ENCODE peak calls at places on chromosomes 4 and X, in four cellular contexts. One of them, this sample, is unnamed.

GRCh38 chr4:73259552-73260140 is 1.0 kb upstream of the ANKRD17 start:
- DNase-seq in GM04504: peak; percentile 9
- DNase-seq in lung microvascular endothelial cell: no peak
- DNase-seq in glutamatergic neuron: no peak
- DNase-seq in this sample: no peak

GRCh38 chr4:41652971-41653370 is 95.6 kb downstream of the PHOX2B start:
- DNase-seq in GM04504: no peak
- DNase-seq in lung microvascular endothelial cell: no peak
- DNase-seq in glutamatergic neuron: no peak
- DNase-seq in this sample: no peak

GRCh38 chrX:148290041-148290440 is 210.4 kb upstream of the AFF2 start:
- DNase-seq in GM04504: no peak
- DNase-seq in lung microvascular endothelial cell: no peak
- DNase-seq in glutamatergic neuron: no peak
- DNase-seq in this sample: no peak

GRCh38 chrX:2608638-2609430 is 82.3 kb upstream of the CD99 start:
- DNase-seq in GM04504: peak; percentile 66
- DNase-seq in lung microvascular endothelial cell: peak; percentile 69
- DNase-seq in glutamatergic neuron: peak; percentile 71
- DNase-seq in this sample: peak; percentile 84

GRCh38 chr4:119512398-119512797 is 116.2 kb downstream of the PDE5A start:
- DNase-seq in GM04504: no peak
- DNase-seq in lung microvascular endothelial cell: no peak
- DNase-seq in glutamatergic neuron: no peak
- DNase-seq in this sample: no peak

GRCh38 chr4:107006218-107006617 is 29.9 kb downstream of the DKK2 start:
- DNase-seq in GM04504: no peak
- DNase-seq in lung microvascular endothelial cell: no peak
- DNase-seq in glutamatergic neuron: no peak
- DNase-seq in this sample: no peak

GRCh38 chrX:47507204-47507878 is 24.3 kb upstream of the ZNF41 start:
- DNase-seq in GM04504: no peak
- DNase-seq in lung microvascular endothelial cell: no peak
- DNase-seq in glutamatergic neuron: no peak
- DNase-seq in this sample: no peak

GRCh38 chrX:67338262-67338661 is 205.6 kb upstream of the AR start:
- DNase-seq in GM04504: no peak
- DNase-seq in lung microvascular endothelial cell: no peak
- DNase-seq in glutamatergic neuron: no peak
- DNase-seq in this sample: no peak

GRCh38 chr4:184280591-184281071 is 63.0 kb upstream of the ENPP6 start:
- DNase-seq in GM04504: no peak
- DNase-seq in lung microvascular endothelial cell: no peak
- DNase-seq in glutamatergic neuron: no peak
- DNase-seq in this sample: peak; percentile 8

GRCh38 chr4:13783800-13784411 is 156.4 kb upstream of the BOD1L1 start:
- DNase-seq in GM04504: no peak
- DNase-seq in lung microvascular endothelial cell: no peak
- DNase-seq in glutamatergic neuron: no peak
- DNase-seq in this sample: no peak

GRCh38 chrX:12329476-12329875 is 191.2 kb downstream of the FRMPD4 start:
- DNase-seq in GM04504: no peak
- DNase-seq in lung microvascular endothelial cell: no peak
- DNase-seq in glutamatergic neuron: no peak
- DNase-seq in this sample: no peak

This sample was measured in H9.